ENCODE peak calls at places on chromosomes 12 and 14, in six cellular contexts. One of them, this sample, is unnamed.

GRCh38 chr12:9869307-9870161 is at the start of gene CLEC2B:
- DNase-seq in upper lobe of left lung: no peak
- DNase-seq in K562: no peak
- DNase-seq in SK-N-SH: no peak
- DNase-seq in prostate gland: no peak
- DNase-seq in HCT116: no peak
- DNase-seq in this sample: peak; percentile 92

GRCh38 chr12:103632554-103633216 is 45.6 kb downstream of the STAB2 start:
- DNase-seq in upper lobe of left lung: no peak
- DNase-seq in K562: peak; percentile 87
- DNase-seq in SK-N-SH: peak; percentile 79
- DNase-seq in prostate gland: peak; percentile 16
- DNase-seq in HCT116: peak; percentile 57
- DNase-seq in this sample: peak; percentile 64

GRCh38 chr14:76089151-76089550 is 62.6 kb upstream of the GPATCH2L start:
- DNase-seq in upper lobe of left lung: peak; percentile 52
- DNase-seq in K562: no peak
- DNase-seq in SK-N-SH: no peak
- DNase-seq in prostate gland: no peak
- DNase-seq in HCT116: no peak
- DNase-seq in this sample: no peak

GRCh38 chr14:79016828-79017505 is 846.8 kb downstream of the NRXN3 start:
- DNase-seq in upper lobe of left lung: no peak
- DNase-seq in K562: no peak
- DNase-seq in SK-N-SH: no peak
- DNase-seq in prostate gland: no peak
- DNase-seq in HCT116: no peak
- DNase-seq in this sample: peak; percentile 6

GRCh38 chr14:71932229-71932951 is at the start of gene RGS6:
- DNase-seq in upper lobe of left lung: peak; percentile 90
- DNase-seq in K562: no peak
- DNase-seq in SK-N-SH: peak; percentile 52
- DNase-seq in prostate gland: peak; percentile 4
- DNase-seq in HCT116: peak; percentile 43
- DNase-seq in this sample: no peak

GRCh38 chr14:61653507-61653906 is 41.8 kb upstream of the HIF1A start:
- DNase-seq in upper lobe of left lung: no peak
- DNase-seq in K562: no peak
- DNase-seq in SK-N-SH: no peak
- DNase-seq in prostate gland: no peak
- DNase-seq in HCT116: no peak
- DNase-seq in this sample: peak; percentile 92

GRCh38 chr12:107436376-107436775 is 249.2 kb upstream of the PWP1 start:
- DNase-seq in upper lobe of left lung: no peak
- DNase-seq in K562: no peak
- DNase-seq in SK-N-SH: no peak
- DNase-seq in prostate gland: no peak
- DNase-seq in HCT116: no peak
- DNase-seq in this sample: no peak

GRCh38 chr12:78519422-78519821 is 345.2 kb upstream of the SYT1 start:
- DNase-seq in upper lobe of left lung: no peak
- DNase-seq in K562: no peak
- DNase-seq in SK-N-SH: no peak
- DNase-seq in prostate gland: no peak
- DNase-seq in HCT116: no peak
- DNase-seq in this sample: no peak

GRCh38 chr12:128286970-128287369 is 20.0 kb downstream of the TMEM132C start:
- DNase-seq in upper lobe of left lung: no peak
- DNase-seq in K562: no peak
- DNase-seq in SK-N-SH: no peak
- DNase-seq in prostate gland: no peak
- DNase-seq in HCT116: no peak
- DNase-seq in this sample: no peak

GRCh38 chr12:56629459-56630179 is 507 bp downstream of the BAZ2A start:
- DNase-seq in upper lobe of left lung: peak; percentile 72
- DNase-seq in K562: peak; percentile 57
- DNase-seq in SK-N-SH: peak; percentile 67
- DNase-seq in prostate gland: no peak
- DNase-seq in HCT116: no peak
- DNase-seq in this sample: peak; percentile 21

GRCh38 chr12:93173178-93173957 is 204.4 kb upstream of the NUDT4 start:
- DNase-seq in upper lobe of left lung: no peak
- DNase-seq in K562: no peak
- DNase-seq in SK-N-SH: no peak
- DNase-seq in prostate gland: no peak
- DNase-seq in HCT116: no peak
- DNase-seq in this sample: no peak

GRCh38 chr12:27534060-27534764 is 10.2 kb downstream of the PPFIBP1 start:
- DNase-seq in upper lobe of left lung: no peak
- DNase-seq in K562: no peak
- DNase-seq in SK-N-SH: no peak
- DNase-seq in prostate gland: no peak
- DNase-seq in HCT116: no peak
- DNase-seq in this sample: no peak

GRCh38 chr14:63737582-63738006 is 9.7 kb upstream of the SGPP1 start:
- DNase-seq in upper lobe of left lung: no peak
- DNase-seq in K562: no peak
- DNase-seq in SK-N-SH: no peak
- DNase-seq in prostate gland: no peak
- DNase-seq in HCT116: no peak
- DNase-seq in this sample: no peak

GRCh38 chr12:100959481-100959880 is 164.9 kb downstream of the ANO4 start:
- DNase-seq in upper lobe of left lung: no peak
- DNase-seq in K562: no peak
- DNase-seq in SK-N-SH: no peak
- DNase-seq in prostate gland: no peak
- DNase-seq in HCT116: peak; percentile 28
- DNase-seq in this sample: peak; percentile 72

GRCh38 chr14:80465541-80466220 is 254.4 kb upstream of the DIO2 start:
- DNase-seq in upper lobe of left lung: no peak
- DNase-seq in K562: no peak
- DNase-seq in SK-N-SH: no peak
- DNase-seq in prostate gland: no peak
- DNase-seq in HCT116: no peak
- DNase-seq in this sample: no peak

GRCh38 chr14:52315355-52315718 is 1.2 kb downstream of the PTGER2 start:
- DNase-seq in upper lobe of left lung: no peak
- DNase-seq in K562: no peak
- DNase-seq in SK-N-SH: no peak
- DNase-seq in prostate gland: no peak
- DNase-seq in HCT116: no peak
- DNase-seq in this sample: no peak

GRCh38 chr14:54815016-54815415 is 87.6 kb downstream of the GCH1 start:
- DNase-seq in upper lobe of left lung: no peak
- DNase-seq in K562: no peak
- DNase-seq in SK-N-SH: no peak
- DNase-seq in prostate gland: peak; percentile 43
- DNase-seq in HCT116: no peak
- DNase-seq in this sample: no peak

GRCh38 chr12:113815031-113815430 is 151.1 kb downstream of the RBM19 start:
- DNase-seq in upper lobe of left lung: no peak
- DNase-seq in K562: no peak
- DNase-seq in SK-N-SH: no peak
- DNase-seq in prostate gland: no peak
- DNase-seq in HCT116: no peak
- DNase-seq in this sample: no peak

GRCh38 chr12:124457287-124458219 is 109.9 kb downstream of the NCOR2 start:
- DNase-seq in upper lobe of left lung: peak; percentile 87
- DNase-seq in K562: no peak
- DNase-seq in SK-N-SH: no peak
- DNase-seq in prostate gland: peak; percentile 46
- DNase-seq in HCT116: no peak
- DNase-seq in this sample: no peak

GRCh38 chr12:91574391-91574790 is 391.8 kb upstream of the DCN start:
- DNase-seq in upper lobe of left lung: no peak
- DNase-seq in K562: no peak
- DNase-seq in SK-N-SH: no peak
- DNase-seq in prostate gland: no peak
- DNase-seq in HCT116: no peak
- DNase-seq in this sample: no peak

GRCh38 chr12:31353730-31354708 is 28.1 kb upstream of the SINHCAF start:
- DNase-seq in upper lobe of left lung: no peak
- DNase-seq in K562: no peak
- DNase-seq in SK-N-SH: no peak
- DNase-seq in prostate gland: peak; percentile 23
- DNase-seq in HCT116: no peak
- DNase-seq in this sample: no peak

GRCh38 chr12:6961278-6961694 is 9.2 kb downstream of the PHB2 start:
- DNase-seq in upper lobe of left lung: peak; percentile 91
- DNase-seq in K562: peak; percentile 51
- DNase-seq in SK-N-SH: peak; percentile 34
- DNase-seq in prostate gland: peak; percentile 58
- DNase-seq in HCT116: no peak
- DNase-seq in this sample: no peak

GRCh38 chr12:130787445-130788410 is 51.3 kb downstream of the STX2 start:
- DNase-seq in upper lobe of left lung: peak; percentile 75
- DNase-seq in K562: no peak
- DNase-seq in SK-N-SH: no peak
- DNase-seq in prostate gland: no peak
- DNase-seq in HCT116: no peak
- DNase-seq in this sample: no peak
- TF ChIP-seq POLR2AphosphoS5 in upper lobe of left lung: no peak
- TF ChIP-seq POLR2AphosphoS5 in K562: no peak
- TF ChIP-seq POLR2AphosphoS5 in SK-N-SH: no peak
- TF ChIP-seq POLR2AphosphoS5 in prostate gland: no peak
- TF ChIP-seq POLR2AphosphoS5 in HCT116: no peak
- TF ChIP-seq POLR2AphosphoS5 in this sample: no peak

DNA sequence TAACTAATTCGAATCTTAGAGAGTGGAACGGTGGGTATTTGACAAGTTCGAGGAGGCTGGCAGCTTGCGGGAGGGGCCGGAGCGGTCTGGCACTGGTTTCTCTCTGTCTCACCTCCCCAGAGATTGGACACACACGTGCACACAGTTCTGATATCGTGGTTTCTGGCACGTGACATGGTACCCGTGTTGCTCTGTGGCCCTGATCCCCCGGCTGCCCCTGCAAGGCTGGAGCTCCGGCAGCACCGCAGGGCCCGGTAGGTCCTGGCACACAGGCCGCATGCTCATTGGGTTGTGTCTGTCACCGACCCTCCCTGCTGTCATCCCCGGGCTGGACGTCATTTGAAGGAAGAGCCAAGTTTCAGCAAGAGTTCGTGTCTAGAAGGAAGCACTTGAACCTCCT is 82.7 kb downstream of the PPP2R5C start:
- DNase-seq in upper lobe of left lung: peak; percentile 68
- DNase-seq in K562: no peak
- DNase-seq in SK-N-SH: no peak
- DNase-seq in prostate gland: no peak
- DNase-seq in HCT116: no peak
- DNase-seq in this sample: no peak
- TF ChIP-seq POLR2AphosphoS5 in upper lobe of left lung: no peak
- TF ChIP-seq POLR2AphosphoS5 in K562: no peak
- TF ChIP-seq POLR2AphosphoS5 in SK-N-SH: no peak
- TF ChIP-seq POLR2AphosphoS5 in prostate gland: no peak
- TF ChIP-seq POLR2AphosphoS5 in HCT116: no peak
- TF ChIP-seq POLR2AphosphoS5 in this sample: no peak

DNA sequence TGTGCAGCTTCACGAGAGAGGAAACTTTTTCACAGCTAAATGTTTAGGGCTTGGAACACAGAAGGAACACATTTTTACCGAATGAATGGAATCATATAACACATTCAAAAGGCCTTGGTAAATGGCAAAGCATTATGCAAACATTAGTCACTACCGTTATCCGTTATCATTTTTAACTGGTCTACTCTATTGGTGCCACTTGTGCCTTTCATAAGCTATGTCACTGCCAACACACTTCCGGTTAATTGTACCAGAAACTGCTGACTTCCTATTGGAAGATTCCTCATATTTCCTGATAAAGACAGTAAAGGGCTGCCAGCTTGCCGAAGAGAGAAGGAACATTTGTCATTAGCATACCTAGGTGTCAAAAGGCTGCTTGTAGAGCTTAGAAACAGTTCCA is 169.2 kb downstream of the APAF1 start:
- DNase-seq in upper lobe of left lung: no peak
- DNase-seq in K562: no peak
- DNase-seq in SK-N-SH: no peak
- DNase-seq in prostate gland: no peak
- DNase-seq in HCT116: no peak
- DNase-seq in this sample: peak; percentile 70
- TF ChIP-seq POLR2AphosphoS5 in upper lobe of left lung: no peak
- TF ChIP-seq POLR2AphosphoS5 in K562: no peak
- TF ChIP-seq POLR2AphosphoS5 in SK-N-SH: no peak
- TF ChIP-seq POLR2AphosphoS5 in prostate gland: no peak
- TF ChIP-seq POLR2AphosphoS5 in HCT116: no peak
- TF ChIP-seq POLR2AphosphoS5 in this sample: peak; percentile 45

GRCh38 chr12:12519599-12519998 is 43.1 kb downstream of the DUSP16 start:
- DNase-seq in upper lobe of left lung: no peak
- DNase-seq in K562: no peak
- DNase-seq in SK-N-SH: no peak
- DNase-seq in prostate gland: no peak
- DNase-seq in HCT116: no peak
- DNase-seq in this sample: no peak

GRCh38 chr12:12521923-12522322 is 40.7 kb downstream of the DUSP16 start:
- DNase-seq in upper lobe of left lung: no peak
- DNase-seq in K562: no peak
- DNase-seq in SK-N-SH: no peak
- DNase-seq in prostate gland: no peak
- DNase-seq in HCT116: no peak
- DNase-seq in this sample: no peak

GRCh38 chr12:12520278-12520677 is 42.4 kb downstream of the DUSP16 start:
- DNase-seq in upper lobe of left lung: no peak
- DNase-seq in K562: no peak
- DNase-seq in SK-N-SH: no peak
- DNase-seq in prostate gland: no peak
- DNase-seq in HCT116: no peak
- DNase-seq in this sample: no peak

GRCh38 chr12:12518919-12519318 is 43.7 kb downstream of the DUSP16 start:
- DNase-seq in upper lobe of left lung: no peak
- DNase-seq in K562: no peak
- DNase-seq in SK-N-SH: no peak
- DNase-seq in prostate gland: no peak
- DNase-seq in HCT116: no peak
- DNase-seq in this sample: no peak

DNA sequence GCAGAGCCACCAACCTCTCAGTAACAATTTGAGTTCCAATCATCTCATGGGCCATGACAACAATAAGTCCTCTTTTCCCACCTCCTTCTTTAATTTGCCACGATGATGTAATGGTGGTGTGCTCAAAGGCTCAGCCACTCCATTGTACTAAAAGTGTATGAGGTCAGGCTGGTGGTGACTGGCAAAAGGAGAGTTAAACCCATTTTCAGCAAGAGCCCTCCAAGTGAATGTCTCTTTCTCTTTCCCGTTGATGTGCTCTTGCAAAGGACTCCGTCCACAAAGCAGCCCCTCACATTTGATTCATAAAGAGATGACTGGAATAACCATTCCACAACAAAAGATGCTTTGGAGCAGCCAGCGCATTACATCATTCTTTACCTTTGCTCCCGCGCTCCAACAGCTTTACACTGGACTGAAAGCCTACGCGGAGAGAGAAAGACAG is 41.6 kb downstream of the DUSP16 start:
- DNase-seq in upper lobe of left lung: no peak
- DNase-seq in K562: no peak
- DNase-seq in SK-N-SH: no peak
- DNase-seq in prostate gland: no peak
- DNase-seq in HCT116: no peak
- DNase-seq in this sample: no peak
- TF ChIP-seq POLR2AphosphoS5 in upper lobe of left lung: no peak
- TF ChIP-seq POLR2AphosphoS5 in K562: no peak
- TF ChIP-seq POLR2AphosphoS5 in SK-N-SH: no peak
- TF ChIP-seq POLR2AphosphoS5 in prostate gland: no peak
- TF ChIP-seq POLR2AphosphoS5 in HCT116: no peak
- TF ChIP-seq POLR2AphosphoS5 in this sample: no peak

This sample was measured in endothelial cell of umbilical vein.